ENCODE peak calls at places on chromosomes 3 and 15, in seven cellular contexts. Q is AG04450; I is AG09319; X is RWPE1; U is CD4-positive, alpha-beta T cell; Z is NCI-H1092 treated with DMSO at 0.1 percent for 48 hours; F is progenitor cell of endocrine pancreas. C is an unnamed sample.
A peak's percentile ranks its signal among the peaks of the same experiment; 100 is the strongest.

GRCh38 chr3:148309390-148310035 is 388.2 kb upstream of the AGTR1 start:
- DNase-seq in Z (no peak), F (no peak), Q (no peak), U (no peak), X (peak; percentile 25), I (peak; percentile 4), C (no peak)

GRCh38 chr3:161221881-161222600 is 930 bp downstream of the NMD3 start:
- DNase-seq in F (no peak), X (peak; percentile 26), Q (no peak), I (no peak), Z (peak; percentile 35), U (no peak), C (no peak)

GRCh38 chr3:151766454-151766853 is 32.7 kb downstream of the AADACL2 start:
- DNase-seq in I (no peak), Q (no peak), U (no peak), F (no peak), X (no peak), Z (no peak), C (no peak)

GRCh38 chr15:53520867-53521525 is 238.5 kb downstream of the WDR72 start:
- DNase-seq in I (no peak), U (no peak), Q (no peak), F (no peak), Z (no peak), X (no peak), C (no peak)

GRCh38 chr15:63089260-63090043 is 32.2 kb upstream of the LACTB start:
- DNase-seq in Q (peak; percentile 90), Z (no peak), F (no peak), U (no peak), X (no peak), I (peak; percentile 58), C (no peak)

GRCh38 chr15:33580526-33580925 is 269.8 kb downstream of the RYR3 start:
- DNase-seq in I (no peak), Q (no peak), U (no peak), X (no peak), F (no peak), Z (no peak), C (no peak)

GRCh38 chr3:160587105-160587504 is 21.7 kb upstream of the KPNA4 start:
- DNase-seq in Z (no peak), F (no peak), U (no peak), X (no peak), I (no peak), Q (no peak), C (no peak)

GRCh38 chr3:58434990-58435389 is 1.4 kb upstream of the PDHB start:
- DNase-seq in U (no peak), Q (peak; percentile 41), F (no peak), X (peak; percentile 75), I (peak; percentile 45), Z (no peak), C (no peak)

GRCh38 chr15:100733088-100733487 is 130.7 kb downstream of the ASB7 start:
- DNase-seq in U (no peak), I (peak; percentile 67), X (no peak), Z (no peak), F (no peak), Q (no peak), C (no peak)

GRCh38 chr3:170162630-170163029 is 18.9 kb downstream of the PHC3 start:
- DNase-seq in U (no peak), I (no peak), Q (no peak), F (no peak), X (no peak), Z (no peak), C (no peak)

C was measured in memory B cell.